ENCODE peak calls at places on chromosomes 4 and X, in four cellular contexts. X, G, Z and A are unnamed samples.

GRCh38 chrX:37613898-37614297 is 42.4 kb downstream of the LANCL3 start:
- DNase-seq in Z (no peak), X (no peak), G (no peak), A (no peak)

GRCh38 chr4:4430492-4431195 is 43.7 kb downstream of the NSG1 start:
- DNase-seq in X (peak; percentile 77), G (peak; percentile 19), Z (peak; percentile 84), A (peak; percentile 86)

GRCh38 chr4:10063544-10064300 is 42.4 kb upstream of the SLC2A9 start:
- DNase-seq in X (peak; percentile 48), Z (peak; percentile 65), G (no peak), A (peak; percentile 60)

GRCh38 chr4:69786547-69786946 is 26.1 kb upstream of the SULT1B1 start:
- DNase-seq in X (no peak), G (no peak), Z (no peak), A (no peak)

GRCh38 chr4:80322716-80323115 is 12.8 kb upstream of the CFAP299 start:
- DNase-seq in Z (no peak), X (no peak), G (no peak), A (peak; percentile 17)

GRCh38 chr4:159242427-159242826 is 139.5 kb downstream of the RAPGEF2 start:
- DNase-seq in G (no peak), X (no peak), Z (no peak), A (no peak)

GRCh38 chrX:107154787-107155620 is 36.4 kb upstream of the RBM41 start:
- DNase-seq in G (no peak), X (peak; percentile 3), Z (no peak), A (peak; percentile 0)

GRCh38 chr4:71765349-71765748 is 18.5 kb downstream of the GC start:
- DNase-seq in Z (peak; percentile 43), G (no peak), X (no peak), A (peak; percentile 14)

GRCh38 chr4:128663325-128663724 is 146.2 kb upstream of the JADE1 start:
- DNase-seq in G (no peak), X (no peak), Z (no peak), A (no peak)

GRCh38 chrX:106467422-106467821 is 144.4 kb upstream of the RADX start:
- DNase-seq in G (no peak), X (peak; percentile 10), Z (peak; percentile 54), A (no peak)

GRCh38 chrX:13899607-13900006 is 82.7 kb upstream of the GPM6B start:
- DNase-seq in X (peak; percentile 26), G (no peak), Z (no peak), A (no peak)

GRCh38 chr4:52015366-52015765 is 4.8 kb downstream of the LRRC66 start:
- DNase-seq in X (peak; percentile 23), Z (peak; percentile 55), G (no peak), A (peak; percentile 22)

GRCh38 chr4:60089546-60090273 is 1110.4 kb upstream of the ADGRL3 start:
- DNase-seq in Z (peak; percentile 46), G (no peak), X (peak; percentile 19), A (no peak)

GRCh38 chr4:28675582-28675981 is 1814.9 kb downstream of the STIM2 start:
- DNase-seq in G (no peak), X (no peak), Z (no peak), A (no peak)

GRCh38 chrX:119647552-119648420 is 41.6 kb upstream of the NKRF start:
- DNase-seq in Z (no peak), G (peak; percentile 48), X (no peak), A (no peak)

GRCh38 chr4:144507309-144508101 is 138.5 kb upstream of the HHIP start:
- DNase-seq in G (no peak), X (no peak), Z (no peak), A (no peak)

GRCh38 chr4:147019061-147019460 is 73.4 kb upstream of the TTC29 start:
- DNase-seq in G (peak; percentile 25), Z (peak; percentile 71), X (peak; percentile 37), A (peak; percentile 71)

GRCh38 chrX:84064814-84065213 is 123.2 kb downstream of the RPS6KA6 start:
- DNase-seq in Z (no peak), X (no peak), G (no peak), A (no peak)

GRCh38 chr4:10084651-10085320 is 31.8 kb downstream of the WDR1 start:
- DNase-seq in X (no peak), G (no peak), Z (no peak), A (no peak)

GRCh38 chr4:40325406-40326019 is 9.6 kb upstream of the CHRNA9 start:
- DNase-seq in Z (peak; percentile 87), G (peak; percentile 51), X (peak; percentile 69), A (peak; percentile 86)

GRCh38 chr4:66266035-66266434 is 595.7 kb upstream of the EPHA5 start:
- DNase-seq in X (no peak), G (no peak), Z (peak; percentile 46), A (peak; percentile 13)

GRCh38 chrX:11665144-11666040 is at the start of gene ARHGAP6:
- DNase-seq in G (no peak), Z (peak; percentile 62), X (peak; percentile 55), A (peak; percentile 86)

GRCh38 chr4:23754688-23755087 is 135.2 kb downstream of the PPARGC1A start:
- DNase-seq in Z (no peak), X (no peak), G (no peak), A (no peak)

GRCh38 chr4:70915048-70915815 is 13.1 kb downstream of the MOB1B start:
- DNase-seq in Z (no peak), G (no peak), X (no peak), A (no peak)

GRCh38 chrX:136794080-136794479 is 13.3 kb upstream of the ARHGEF6 start:
- DNase-seq in G (no peak), X (no peak), Z (no peak), A (no peak)

GRCh38 chr4:172650758-172651495 is 517.7 kb upstream of the GALNT7 start:
- DNase-seq in X (no peak), Z (no peak), G (no peak), A (no peak)

GRCh38 chr4:7159923-7160322 is 32.4 kb upstream of the SORCS2 start:
- DNase-seq in Z (no peak), X (no peak), G (no peak), A (peak; percentile 78)

GRCh38 chr4:123217676-123218075 is 178.9 kb upstream of the SPRY1 start:
- DNase-seq in X (no peak), Z (no peak), G (no peak), A (peak; percentile 56)

GRCh38 chr4:1408418-1408817 is 2.2 kb upstream of the NKX1-1 start:
- DNase-seq in Z (peak; percentile 51), X (peak; percentile 32), G (no peak), A (no peak)

GRCh38 chr4:7199129-7199725 is 6.9 kb downstream of the SORCS2 start:
- DNase-seq in Z (no peak), G (no peak), X (no peak), A (no peak)

GRCh38 chr4:88597970-88598369 is 5.7 kb downstream of the HERC3 start:
- DNase-seq in Z (no peak), G (no peak), X (no peak), A (no peak)

GRCh38 chr4:183722738-183723560 is 63.9 kb downstream of the TRAPPC11 start:
- DNase-seq in Z (peak; percentile 79), X (peak; percentile 80), G (peak; percentile 53), A (peak; percentile 85)

GRCh38 chr4:108828620-108829019 is 65.8 kb upstream of the ETNPPL start:
- DNase-seq in G (no peak), Z (no peak), X (no peak), A (peak; percentile 10)

GRCh38 chr4:61086357-61086756 is 113.8 kb upstream of the ADGRL3 start:
- DNase-seq in X (no peak), Z (no peak), G (no peak), A (no peak)

GRCh38 chr4:8729408-8730149 is 137.0 kb downstream of the CPZ start:
- DNase-seq in X (no peak), G (no peak), Z (no peak), A (no peak)